ENCODE peak calls at places on chromosomes 13 and 19, in seven cellular contexts. N, P, S, A, U, L and D are unnamed samples. For H3K4me1, the result is how much of the 10 kb centered on the place peaks cover.

GRCh38 chr19:8610041-8610927 is at the start of gene ADAMTS10:
- DNase-seq in N (peak), P (peak), S (no peak), A (peak), U (no peak), L (no peak), D (no peak)

GRCh38 chr13:98853791-98854191 is 101.3 kb upstream of the SLC15A1 start:
- DNase-seq in N (no peak), P (no peak), S (no peak), A (no peak), U (no peak), L (no peak), D (no peak)

GRCh38 chr19:29145756-29146155 is 67.2 kb downstream of the UQCRFS1 start:
- DNase-seq in N (no peak), P (no peak), S (no peak), A (no peak), U (no peak), L (no peak), D (no peak)

GRCh38 chr13:79090552-79091159 is 315.4 kb downstream of the RBM26 start:
- DNase-seq in N (no peak), P (no peak), S (no peak), A (no peak), U (no peak), L (no peak), D (no peak)

GRCh38 chr13:99528547-99528946 is 27.3 kb downstream of the TM9SF2 start:
- DNase-seq in N (no peak), P (no peak), S (peak), A (no peak), U (no peak), L (no peak), D (no peak)

GRCh38 chr19:28582807-28583206 is 630.1 kb downstream of the UQCRFS1 start:
- DNase-seq in N (no peak), P (no peak), S (no peak), A (no peak), U (no peak), L (no peak), D (no peak)

GRCh38 chr19:23525265-23525862 is 130.1 kb upstream of the ZNF91 start:
- DNase-seq in N (no peak), P (no peak), S (no peak), A (no peak), U (no peak), L (no peak), D (no peak)

GRCh38 chr13:29136341-29136740 is 316.2 kb downstream of the MTUS2 start:
- DNase-seq in N (no peak), P (no peak), S (no peak), A (no peak), U (no peak), L (no peak), D (no peak)

GRCh38 chr19:53555352-53555751 is 17.4 kb downstream of the ZNF331 start:
- DNase-seq in N (peak), P (no peak), S (no peak), A (no peak), U (no peak), L (no peak), D (no peak)

GRCh38 chr19:40139533-40140287 is 49.0 kb upstream of the ZNF780A start:
- DNase-seq in N (no peak), P (no peak), S (peak), A (no peak), U (no peak), L (no peak), D (no peak)

GRCh38 chr19:49712397-49712859 is 21.5 kb downstream of the CPT1C start:
- DNase-seq in N (peak), P (peak), S (peak), A (no peak), U (no peak), L (no peak), D (no peak)

GRCh38 chr19:33376423-33376822 is 2.9 kb downstream of the CEBPG start:
- DNase-seq in N (peak), P (peak), S (no peak), A (peak), U (no peak), L (peak), D (no peak)

GRCh38 chr19:46221981-46222610 is 7.4 kb upstream of the IGFL1 start:
- DNase-seq in N (peak), P (peak), S (no peak), A (peak), U (peak), L (peak), D (peak)

GRCh38 chr13:94595943-94596574 is at the start of gene TGDS:
- DNase-seq in N (peak), P (peak), S (peak), A (peak), U (peak), L (peak), D (peak)

GRCh38 chr13:48660356-48661076 is 6.8 kb downstream of the CYSLTR2 start:
- DNase-seq in N (no peak), P (no peak), S (peak), A (no peak), U (no peak), L (no peak), D (no peak)

GRCh38 chr13:30408319-30409101 is 13.8 kb upstream of the UBE2L5 start:
- DNase-seq in N (peak), P (peak), S (peak), A (peak), U (peak), L (peak), D (peak)

GRCh38 chr19:15126511-15126910 is 19.3 kb downstream of the SYDE1 start:
- DNase-seq in N (no peak), P (no peak), S (peak), A (no peak), U (no peak), L (no peak), D (no peak)

GRCh38 chr19:7926021-7926726 is at the start of gene CTXN1:
- DNase-seq in N (peak), P (peak), S (peak), A (peak), U (peak), L (no peak), D (peak)

GRCh38 chr13:64158910-64159309 is 2743.3 kb upstream of the PCDH20 start:
- DNase-seq in N (no peak), P (no peak), S (no peak), A (no peak), U (no peak), L (no peak), D (no peak)

GRCh38 chr19:52138614-52139290 is 986 bp downstream of the ZNF616 start:
- DNase-seq in N (peak), P (no peak), S (peak), A (peak), U (no peak), L (no peak), D (no peak)

GRCh38 chr19:45767410-45767880 is 1.6 kb downstream of the SIX5 start:
- DNase-seq in N (peak), P (peak), S (no peak), A (peak), U (peak), L (no peak), D (peak)

GRCh38 chr19:17938092-17938845 is 5.5 kb downstream of the CCDC124 start:
- DNase-seq in N (peak), P (peak), S (peak), A (peak), U (peak), L (no peak), D (peak)

GRCh38 chr13:106619688-106620555 is 52.0 kb upstream of the ARGLU1 start:
- DNase-seq in N (peak), P (no peak), S (peak), A (peak), U (no peak), L (no peak), D (no peak)

GRCh38 chr19:29400917-29401711 is 124.7 kb upstream of the VSTM2B start:
- DNase-seq in N (no peak), P (no peak), S (no peak), A (no peak), U (no peak), L (no peak), D (no peak)

GRCh38 chr19:3104708-3104983 is 10.5 kb downstream of the GNA11 start:
- DNase-seq in N (no peak), P (no peak), S (no peak), A (no peak), U (no peak), L (no peak), D (no peak)

GRCh38 chr19:961866-962620 is 22.1 kb upstream of the WDR18 start:
- DNase-seq in N (no peak), P (no peak), S (no peak), A (no peak), U (no peak), L (no peak), D (no peak)

GRCh38 chr19:33298146-33298911 is 4.0 kb downstream of the CEBPA start:
- DNase-seq in N (no peak), P (no peak), S (no peak), A (no peak), U (peak), L (no peak), D (peak)

GRCh38 chr13:109212630-109213029 is 573.8 kb downstream of the IRS2 start:
- DNase-seq in N (no peak), P (no peak), S (no peak), A (no peak), U (no peak), L (no peak), D (no peak)

GRCh38 chr19:55649579-55650557 is 1.9 kb downstream of the CCDC106 start:
- DNase-seq in N (no peak), P (no peak), S (no peak), A (no peak), U (no peak), L (no peak), D (no peak)

GRCh38 chr13:24911135-24911524 is 147.2 kb downstream of the RNF17 start:
- DNase-seq in N (no peak), P (no peak), S (no peak), A (no peak), U (no peak), L (no peak), D (no peak)

GRCh38 chr13:112693831-112694497 is 4.1 kb downstream of the ATP11A start:
- DNase-seq in N (peak), P (no peak), S (peak), A (peak), U (no peak), L (no peak), D (peak)

GRCh38 chr13:94280357-94280756 is 199.1 kb downstream of the DCT start:
- DNase-seq in N (no peak), P (no peak), S (no peak), A (no peak), U (no peak), L (no peak), D (no peak)

GRCh38 chr13:109715902-109716301 is 70.5 kb downstream of the IRS2 start:
- DNase-seq in N (no peak), P (no peak), S (no peak), A (peak), U (no peak), L (no peak), D (no peak)

DNA sequence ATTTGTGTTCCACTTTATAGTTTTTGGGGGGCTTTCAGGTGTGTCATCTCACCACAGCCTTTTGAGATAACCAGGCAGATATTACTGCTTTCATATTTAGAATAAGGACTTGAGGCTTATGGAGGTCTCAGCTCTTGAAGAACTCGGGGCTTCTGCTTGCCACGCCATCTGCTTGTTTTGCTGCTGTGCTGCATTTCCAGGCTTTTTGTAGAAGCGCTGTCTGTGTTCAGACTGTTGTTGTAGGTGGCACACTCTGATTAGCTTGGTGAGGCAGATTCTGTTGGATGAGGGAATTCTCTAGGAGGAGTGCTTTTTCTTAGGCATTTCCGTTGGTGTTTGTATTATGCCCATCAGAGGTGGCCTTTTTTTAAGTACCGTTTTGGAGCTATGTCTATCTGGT is 57.2 kb downstream of the WASF3 start:
- DNase-seq in N (no peak), P (no peak), S (no peak), A (no peak), U (no peak), L (no peak), D (no peak)
- H3K4me1 ChIP-seq in N (under half), P (under half), S (under half), A (under half), U (under half), L (under half), D (under half)

GRCh38 chr19:37907735-37908066 is 693 bp downstream of the SIPA1L3 start:
- DNase-seq in N (no peak), P (no peak), S (no peak), A (no peak), U (no peak), L (no peak), D (no peak)
- H3K4me1 ChIP-seq in N (under half), P (under half), S (half or more), A (under half), U (under half), L (under half), D (under half)

DNA sequence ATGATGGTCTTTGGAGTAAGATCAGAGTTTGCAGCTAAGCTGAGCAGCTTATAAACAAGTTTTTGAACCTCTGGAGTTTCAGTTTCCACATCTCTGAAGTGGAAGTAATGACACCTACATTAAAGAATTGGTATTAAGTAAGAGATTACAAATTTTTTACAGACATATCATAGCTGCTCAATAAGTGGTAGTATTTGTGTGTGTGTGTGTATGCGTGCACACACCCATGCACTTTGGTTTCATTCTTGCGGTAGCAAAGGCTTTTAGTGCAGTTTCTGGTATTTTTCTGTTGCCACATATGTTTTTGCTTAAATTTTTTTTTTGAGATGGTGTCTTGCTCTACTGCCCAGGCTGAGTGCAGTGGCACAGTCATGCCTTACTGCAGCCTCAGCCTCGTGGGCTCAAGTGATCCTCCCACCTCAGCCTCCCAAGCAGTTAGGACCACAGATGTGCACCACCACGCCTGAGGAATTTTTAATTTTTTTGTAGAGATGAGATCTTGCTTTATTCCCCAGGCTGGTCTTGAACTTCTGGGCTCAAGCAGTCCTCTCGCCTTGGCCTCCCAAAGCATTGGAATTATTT is 4.5 kb downstream of the NAA16 start:
- DNase-seq in N (no peak), P (no peak), S (no peak), A (no peak), U (no peak), L (no peak), D (no peak)
- H3K4me1 ChIP-seq in N (half or more), P (half or more), S (under half), A (under half), U (under half), L (under half), D (under half)

GRCh38 chr19:47507031-47507430 is 7.8 kb downstream of the NAPA start:
- DNase-seq in N (peak), P (no peak), S (no peak), A (no peak), U (no peak), L (no peak), D (no peak)
- H3K4me1 ChIP-seq in N (half or more), P (half or more), S (under half), A (half or more), U (half or more), L (under half), D (half or more)

GRCh38 chr19:41543582-41543981 is 32.4 kb upstream of the CEACAM21 start:
- DNase-seq in N (no peak), P (no peak), S (no peak), A (no peak), U (no peak), L (no peak), D (no peak)
- H3K4me1 ChIP-seq in N (under half), P (under half), S (under half), A (under half), U (under half), L (under half), D (under half)